ENCODE peak calls at places on chromosomes 1 and 21, in four cellular contexts. C is AG20443; H is erythroblast; L is activated CD8-positive, alpha-beta memory T cell treated with anti-CD3 and anti-CD28 coated beads for 4 hours. Z is an unnamed sample.

GRCh38 chr1:44327679-44328491 is 27.2 kb downstream of the ERI3 start:
- DNase-seq in H (peak; percentile 46), L (no peak), C (peak; percentile 97), Z (peak; percentile 30)

GRCh38 chr1:8293141-8293540 is 24.8 kb upstream of the SLC45A1 start:
- DNase-seq in H (no peak), L (no peak), C (no peak), Z (no peak)

GRCh38 chr21:44846485-44847260 is 26.8 kb downstream of the PTTG1IP start:
- DNase-seq in C (peak; percentile 71), L (no peak), H (peak; percentile 51), Z (no peak)

GRCh38 chr1:26851106-26851684 is 11.8 kb upstream of the SFN start:
- DNase-seq in L (no peak), C (no peak), H (no peak), Z (no peak)

GRCh38 chr1:223494926-223495645 is 101.9 kb downstream of the CCDC185 start:
- DNase-seq in L (no peak), H (no peak), C (no peak), Z (no peak)

GRCh38 chr1:234322979-234323378 is 50.3 kb upstream of the COA6 start:
- DNase-seq in L (no peak), H (peak; percentile 79), C (no peak), Z (peak; percentile 87)

GRCh38 chr1:101025283-101025679 is 303 bp downstream of the DPH5 start:
- DNase-seq in C (peak; percentile 21), H (no peak), L (no peak), Z (peak; percentile 35)

GRCh38 chr1:9084883-9085282 is 15.4 kb upstream of the SLC2A5 start:
- DNase-seq in C (peak; percentile 44), H (no peak), L (no peak), Z (no peak)

GRCh38 chr1:61215676-61216289 is 133.4 kb downstream of the NFIA start:
- DNase-seq in L (no peak), H (no peak), C (no peak), Z (no peak)

GRCh38 chr1:192809286-192810252 is 730 bp downstream of the RGS2 start:
- DNase-seq in H (peak; percentile 80), C (peak; percentile 56), L (no peak), Z (peak; percentile 35)

GRCh38 chr1:221381858-221382623 is 359.8 kb downstream of the DUSP10 start:
- DNase-seq in C (peak; percentile 56), H (no peak), L (no peak), Z (no peak)

GRCh38 chr1:54273092-54273836 is 73.3 kb downstream of the MRPL37 start:
- DNase-seq in C (peak; percentile 92), L (no peak), H (no peak), Z (peak; percentile 84)

GRCh38 chr21:42317826-42318746 is 2.9 kb upstream of the TFF3 start:
- DNase-seq in C (no peak), H (no peak), L (no peak), Z (no peak)

GRCh38 chr1:39926343-39926769 is 24.6 kb upstream of the MYCL start:
- DNase-seq in H (no peak), C (no peak), L (no peak), Z (no peak)

GRCh38 chr1:187054862-187055757 is 226.4 kb downstream of the PLA2G4A start:
- DNase-seq in C (no peak), H (no peak), L (no peak), Z (no peak)

GRCh38 chr1:3803905-3804626 is 7.8 kb upstream of the LRRC47 start:
- DNase-seq in H (peak; percentile 56), L (no peak), C (no peak), Z (peak; percentile 65)

GRCh38 chr1:107000907-107001306 is 55.6 kb upstream of the PRMT6 start:
- DNase-seq in C (peak; percentile 11), H (no peak), L (no peak), Z (no peak)

GRCh38 chr1:235867903-235868469 is 1.3 kb upstream of the LYST start:
- DNase-seq in L (no peak), C (no peak), H (no peak), Z (no peak)

GRCh38 chr1:111755321-111756123 is at the start of gene DDX20:
- DNase-seq in H (peak; percentile 98), C (peak; percentile 98), L (peak; percentile 81), Z (peak; percentile 96)

GRCh38 chr1:215824245-215824644 is 257.1 kb downstream of the KCTD3 start:
- DNase-seq in H (no peak), C (peak; percentile 8), L (no peak), Z (no peak)

GRCh38 chr1:152997911-152998310 is 3.6 kb upstream of the SPRR3 start:
- DNase-seq in L (no peak), C (no peak), H (no peak), Z (no peak)

GRCh38 chr21:38777015-38777414 is 28.7 kb upstream of the ETS2 start:
- DNase-seq in L (no peak), C (no peak), H (no peak), Z (no peak)

GRCh38 chr1:103461171-103462105 is 64.1 kb upstream of the RNPC3 start:
- DNase-seq in L (no peak), H (peak; percentile 11), C (peak; percentile 20), Z (no peak)

GRCh38 chr1:84286071-84286470 is 15.4 kb upstream of the SAMD13 start:
- DNase-seq in C (no peak), H (no peak), L (no peak), Z (no peak)

GRCh38 chr1:180530501-180530900 is 28.1 kb upstream of the ACBD6 start:
- DNase-seq in C (peak; percentile 72), H (no peak), L (no peak), Z (no peak)

GRCh38 chr1:200442537-200443169 is 32.8 kb upstream of the ZNF281 start:
- DNase-seq in C (no peak), H (no peak), L (no peak), Z (no peak)

GRCh38 chr1:153626929-153627796 is at the start of gene S100A13:
- DNase-seq in H (peak; percentile 62), L (no peak), C (peak; percentile 90), Z (peak; percentile 95)

GRCh38 chr1:100188617-100189016 is 10.6 kb upstream of the LRRC39 start:
- DNase-seq in L (no peak), C (peak; percentile 75), H (no peak), Z (no peak)

GRCh38 chr1:85475055-85475454 is 10.1 kb upstream of the DDAH1 start:
- DNase-seq in H (no peak), C (no peak), L (no peak), Z (no peak)

GRCh38 chr1:31959521-31959920 is 21.4 kb upstream of the PTP4A2 start:
- DNase-seq in L (no peak), H (no peak), C (no peak), Z (no peak)

GRCh38 chr1:154851392-154852177 is 18.5 kb downstream of the KCNN3 start:
- DNase-seq in L (no peak), H (no peak), C (no peak), Z (peak; percentile 43)

GRCh38 chr1:239250353-239251035 is 135.9 kb upstream of the CHRM3 start:
- DNase-seq in L (no peak), C (no peak), H (peak; percentile 3), Z (no peak)

GRCh38 chr21:29022141-29022540 is 2.3 kb upstream of the USP16 start:
- DNase-seq in L (no peak), C (no peak), H (no peak), Z (no peak)

Z was measured in K562.